ENCODE peak calls at places on chromosomes 12 and 14, in six cellular contexts. K, Z, L, U, P and N are unnamed samples.

GRCh38 chr14:64796369-64796768 is 83.3 kb downstream of the SPTB start:
- DNase-seq in U (no peak), Z (no peak), P (no peak), L (no peak), K (no peak), N (no peak)

GRCh38 chr12:64580681-64581080 is 29.6 kb upstream of the RASSF3 start:
- DNase-seq in L (no peak), U (no peak), Z (no peak), K (no peak), P (no peak), N (no peak)

GRCh38 chr12:27343255-27344000 is 10.8 kb downstream of the BMAL2 start:
- DNase-seq in K (no peak), P (no peak), U (no peak), Z (no peak), L (no peak), N (no peak)

GRCh38 chr14:105414456-105415371 is 4.9 kb upstream of the MTA1 start:
- DNase-seq in K (peak), L (peak), Z (peak), P (no peak), U (peak), N (peak)

GRCh38 chr14:45201908-45202307 is 51.1 kb downstream of the MIS18BP1 start:
- DNase-seq in U (no peak), L (peak), K (no peak), P (no peak), Z (no peak), N (no peak)

GRCh38 chr12:24111591-24111990 is 162.1 kb upstream of the SOX5 start:
- DNase-seq in Z (no peak), U (no peak), P (no peak), K (no peak), L (no peak), N (no peak)

GRCh38 chr12:108468149-108468968 is 46.7 kb upstream of the FICD start:
- DNase-seq in L (no peak), Z (no peak), U (no peak), P (no peak), K (no peak), N (no peak)

GRCh38 chr12:6632026-6632978 is 3.5 kb downstream of the LPAR5 start:
- DNase-seq in Z (no peak), U (no peak), K (no peak), L (peak), P (peak), N (peak)

GRCh38 chr14:104342435-104343293 is 204.3 kb downstream of the KIF26A start:
- DNase-seq in L (no peak), K (no peak), Z (peak), P (no peak), U (peak), N (no peak)

GRCh38 chr14:103088921-103089320 is 4.9 kb downstream of the LBHD2 start:
- DNase-seq in K (no peak), P (no peak), L (no peak), U (no peak), Z (no peak), N (no peak)

GRCh38 chr12:65023485-65023884 is 97.6 kb downstream of the WIF1 start:
- DNase-seq in L (no peak), U (no peak), Z (no peak), K (no peak), P (no peak), N (no peak)

GRCh38 chr12:128820723-128821432 is 2.9 kb downstream of the SLC15A4 start:
- DNase-seq in P (no peak), U (peak), Z (no peak), K (no peak), L (no peak), N (peak)

GRCh38 chr14:65354715-65355114 is 57.8 kb upstream of the FUT8 start:
- DNase-seq in Z (no peak), U (peak), P (no peak), K (no peak), L (no peak), N (peak)

GRCh38 chr12:61538951-61539350 is 721.3 kb upstream of the USP15 start:
- DNase-seq in Z (no peak), K (no peak), U (no peak), P (no peak), L (no peak), N (no peak)